ENCODE peak calls at places on chromosomes 11 and 22, in nine cellular contexts. S, X, Y, A, D, C, M, K and I are unnamed samples.

GRCh38 chr11:82682003-82682751 is 51.5 kb downstream of the FAM181B start:
- DNase-seq in A (no peak), Y (peak; percentile 92), D (peak; percentile 20), S (no peak), K (no peak), X (peak; percentile 6), M (peak; percentile 49), C (peak; percentile 82), I (peak; percentile 56)

GRCh38 chr11:35234836-35235235 is 95.9 kb downstream of the CD44 start:
- DNase-seq in D (no peak), S (no peak), K (no peak), M (no peak), X (no peak), C (no peak), Y (no peak), A (no peak), I (no peak)

GRCh38 chr22:49951001-49951677 is 9.4 kb upstream of the PIM3 start:
- DNase-seq in K (no peak), M (no peak), A (no peak), D (no peak), X (peak; percentile 21), Y (peak; percentile 91), C (no peak), S (peak; percentile 90), I (no peak)

GRCh38 chr11:134537941-134538340 is 125.9 kb upstream of the B3GAT1 start:
- DNase-seq in D (no peak), X (no peak), M (no peak), A (no peak), Y (no peak), S (no peak), C (no peak), K (peak; percentile 4), I (no peak)

GRCh38 chr11:285021-285893 is 3.7 kb upstream of the PGGHG start:
- DNase-seq in D (no peak), A (no peak), M (no peak), X (no peak), Y (no peak), C (no peak), K (no peak), S (no peak), I (no peak)

GRCh38 chr11:112590778-112591177 is 330.1 kb upstream of the PLET1 start:
- DNase-seq in X (no peak), M (no peak), C (no peak), Y (no peak), S (no peak), D (no peak), A (no peak), K (no peak), I (no peak)

GRCh38 chr11:46357483-46357936 is 10.2 kb downstream of the DGKZ start:
- DNase-seq in S (no peak), K (no peak), C (no peak), X (no peak), M (no peak), D (no peak), A (no peak), Y (no peak), I (no peak)

GRCh38 chr11:746289-747175 is 732 bp upstream of the TALDO1 start:
- DNase-seq in M (no peak), K (peak; percentile 57), A (no peak), D (no peak), C (peak; percentile 83), X (peak; percentile 36), Y (peak; percentile 56), S (no peak), I (no peak)

GRCh38 chr11:131894615-131895544 is 524.5 kb downstream of the NTM start:
- DNase-seq in M (no peak), K (no peak), A (no peak), X (no peak), C (no peak), D (no peak), S (no peak), Y (peak; percentile 6), I (no peak)